ENCODE peak calls at places on chromosomes 12 and 14, in six cellular contexts. N, U, H, M, J and I are unnamed samples.

GRCh38 chr12:39816671-39817185 is 197.1 kb upstream of the ABCD2 start:
- DNase-seq in J (no peak), H (no peak), N (no peak), M (no peak), U (no peak), I (no peak)

GRCh38 chr14:99318959-99319295 is 46.9 kb upstream of the BCL11B start:
- DNase-seq in N (no peak), M (no peak), J (no peak), U (no peak), H (no peak), I (no peak)

GRCh38 chr12:31589896-31590729 is 823 bp downstream of the DENND5B start:
- DNase-seq in J (peak; percentile 69), M (peak; percentile 84), H (peak; percentile 60), N (peak; percentile 85), U (peak; percentile 88), I (peak; percentile 78)

GRCh38 chr14:69483765-69484443 is 624 bp upstream of the PLEKHD1 start:
- DNase-seq in J (no peak), H (no peak), N (no peak), U (peak; percentile 78), M (peak; percentile 78), I (peak; percentile 16)

GRCh38 chr12:26187429-26187828 is 7.9 kb upstream of the SSPN start:
- DNase-seq in U (no peak), J (no peak), N (no peak), M (peak; percentile 13), H (no peak), I (no peak)

GRCh38 chr12:88854260-88854659 is 274.0 kb upstream of the KITLG start:
- DNase-seq in J (no peak), N (no peak), M (no peak), H (no peak), U (no peak), I (peak; percentile 83)

GRCh38 chr12:57342207-57342691 is 88.6 kb downstream of the R3HDM2 start:
- DNase-seq in H (no peak), U (peak; percentile 30), J (no peak), M (peak; percentile 41), N (no peak), I (peak; percentile 84)

GRCh38 chr12:34333337-34333736 is 311.0 kb downstream of the ALG10 start:
- DNase-seq in M (no peak), H (no peak), N (no peak), J (no peak), U (no peak), I (no peak)

GRCh38 chr12:128449146-128449894 is 182.3 kb downstream of the TMEM132C start:
- DNase-seq in N (no peak), U (no peak), M (no peak), J (no peak), H (no peak), I (no peak)

GRCh38 chr12:121005346-121005815 is 10.9 kb downstream of the C12orf43 start:
- DNase-seq in N (no peak), H (no peak), U (no peak), M (peak; percentile 77), J (no peak), I (peak; percentile 58)

GRCh38 chr14:87497301-87497700 is 495.7 kb downstream of the GALC start:
- DNase-seq in M (no peak), J (no peak), U (no peak), H (no peak), N (no peak), I (no peak)

GRCh38 chr14:98548071-98548686 is 723.8 kb downstream of the BCL11B start:
- DNase-seq in N (no peak), H (no peak), J (no peak), M (no peak), U (no peak), I (no peak)

GRCh38 chr12:114013601-114014345 is 47.6 kb upstream of the RBM19 start:
- DNase-seq in M (peak; percentile 77), J (no peak), H (no peak), U (no peak), N (no peak), I (peak; percentile 42)

GRCh38 chr14:54219281-54220121 is 177.3 kb upstream of the CDKN3 start:
- DNase-seq in M (peak; percentile 65), J (no peak), N (no peak), U (no peak), H (no peak), I (no peak)

GRCh38 chr14:59483360-59483759 is 848 bp downstream of the L3HYPDH start:
- DNase-seq in U (no peak), J (no peak), H (no peak), N (no peak), M (no peak), I (peak; percentile 65)

GRCh38 chr14:59482471-59483331 is 1.5 kb downstream of the L3HYPDH start:
- DNase-seq in U (no peak), N (no peak), H (peak; percentile 57), M (no peak), J (peak; percentile 34), I (peak; percentile 86)

GRCh38 chr14:59483819-59484610 is at the start of the genes JKAMP and L3HYPDH:
- DNase-seq in N (peak; percentile 97), H (peak; percentile 97), J (peak; percentile 98), U (peak; percentile 99), M (peak; percentile 99), I (peak; percentile 95)

GRCh38 chr14:59481407-59482119 is 2.6 kb downstream of the L3HYPDH start:
- DNase-seq in N (no peak), U (no peak), M (no peak), H (no peak), J (no peak), I (peak; percentile 87)

GRCh38 chr14:59482120-59482434 is 2.1 kb downstream of the L3HYPDH start:
- DNase-seq in H (no peak), M (no peak), J (no peak), U (no peak), N (no peak), I (no peak)
- H3K4me3 ChIP-seq in H (peak overlapping the region; percentile 98), M (no peak overlapping the region), J (peak overlapping the region; percentile 76), U (no peak overlapping the region), N (peak overlapping the region; percentile 94), I (peak overlapping the region; percentile 90)

DNA sequence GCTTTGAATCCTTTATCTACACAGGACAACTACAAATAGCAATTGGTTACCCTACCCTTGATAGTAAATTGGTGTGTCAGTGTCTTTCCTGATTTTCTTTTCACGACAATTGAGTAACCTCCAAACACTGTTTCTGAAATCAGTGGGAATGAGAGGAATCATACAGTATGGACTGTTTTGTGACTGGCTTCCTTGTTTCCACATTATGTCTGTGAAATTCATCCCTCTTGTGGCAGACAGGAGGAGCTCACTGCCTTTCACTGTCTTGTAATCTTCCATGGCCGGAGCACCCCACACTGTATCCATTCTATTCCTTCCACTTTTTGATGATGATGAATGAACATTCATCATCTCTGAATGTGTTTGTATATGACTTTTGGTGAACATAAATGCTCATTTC is 164.0 kb upstream of the PZP start:
- DNase-seq in M (peak; percentile 12), U (no peak), H (no peak), N (no peak), J (no peak), I (peak; percentile 18)
- TF ChIP-seq CTCF in M (peak; percentile 31), U (no peak), H (no peak), N (no peak), J (no peak), I (peak; percentile 15)

GRCh38 chr14:47674546-47675238 is 713 bp downstream of the MDGA2 start:
- DNase-seq in J (no peak), M (peak; percentile 65), N (no peak), H (no peak), U (peak; percentile 59), I (peak; percentile 1)
- H3K4me3 ChIP-seq in J (no peak overlapping the region), M (peak overlapping the region; percentile 72), N (peak overlapping the region; percentile 67), H (no peak overlapping the region), U (peak overlapping the region; percentile 1), I (no peak overlapping the region)

GRCh38 chr14:104870368-104871144 is 5.5 kb downstream of the CEP170B start:
- DNase-seq in U (peak; percentile 68), N (no peak), H (no peak), M (peak; percentile 56), J (no peak), I (no peak)
- TF ChIP-seq CTCF in U (peak; percentile 16), N (no peak), H (no peak), M (peak; percentile 55), J (no peak), I (peak; percentile 41)